ENCODE peak calls at places on chromosomes 13 and 19, in seven cellular contexts. L, C, Q, H, U, F and T are unnamed samples.

GRCh38 chr19:14393303-14393702 is 12.1 kb downstream of the ADGRE5 start:
- DNase-seq in L (no peak), C (no peak), Q (no peak), H (no peak), U (no peak), F (no peak), T (no peak)

GRCh38 chr13:78978381-78978998 is 319.5 kb upstream of the OBI1 start:
- DNase-seq in L (no peak), C (peak; percentile 25), Q (no peak), H (no peak), U (peak; percentile 20), F (peak; percentile 23), T (peak; percentile 85)

GRCh38 chr19:51354742-51355148 is 11.4 kb downstream of the ETFB start:
- DNase-seq in L (no peak), C (no peak), Q (no peak), H (peak; percentile 55), U (no peak), F (no peak), T (no peak)

GRCh38 chr13:102718746-102719145 is 23.9 kb upstream of the METTL21C start:
- DNase-seq in L (no peak), C (no peak), Q (no peak), H (no peak), U (no peak), F (no peak), T (no peak)

GRCh38 chr13:33757713-33758112 is 60.2 kb upstream of the RFC3 start:
- DNase-seq in L (no peak), C (no peak), Q (no peak), H (no peak), U (no peak), F (no peak), T (no peak)

GRCh38 chr19:4501691-4502090 is 16.6 kb downstream of the PLIN4 start:
- DNase-seq in L (no peak), C (no peak), Q (no peak), H (no peak), U (no peak), F (no peak), T (no peak)

GRCh38 chr19:4267101-4267900 is 11.8 kb upstream of the SHD start:
- DNase-seq in L (peak; percentile 65), C (peak; percentile 63), Q (no peak), H (peak; percentile 90), U (peak; percentile 80), F (peak; percentile 37), T (peak; percentile 56)

GRCh38 chr13:48184260-48184659 is 48.7 kb upstream of the ITM2B start:
- DNase-seq in L (no peak), C (no peak), Q (no peak), H (no peak), U (no peak), F (no peak), T (no peak)

GRCh38 chr13:98411617-98412310 is 165.1 kb downstream of the STK24 start:
- DNase-seq in L (no peak), C (no peak), Q (no peak), H (no peak), U (no peak), F (peak; percentile 68), T (peak; percentile 31)

GRCh38 chr19:55345818-55346724 is 6.4 kb downstream of the KMT5C start:
- DNase-seq in L (peak; percentile 63), C (peak; percentile 51), Q (peak; percentile 78), H (no peak), U (no peak), F (no peak), T (peak; percentile 34)

GRCh38 chr19:45824041-45824471 is 8.9 kb upstream of the RSPH6A start:
- DNase-seq in L (no peak), C (peak; percentile 71), Q (no peak), H (no peak), U (no peak), F (no peak), T (no peak)

GRCh38 chr19:14107581-14108461 is 9.7 kb downstream of the PRKACA start:
- DNase-seq in L (peak; percentile 43), C (no peak), Q (no peak), H (no peak), U (no peak), F (no peak), T (no peak)

GRCh38 chr19:39307822-39308530 is 11.8 kb downstream of the IFNL1 start:
- DNase-seq in L (no peak), C (no peak), Q (peak; percentile 40), H (peak; percentile 76), U (no peak), F (no peak), T (no peak)

GRCh38 chr19:15506074-15506565 is 2.2 kb upstream of the CYP4F22 start:
- DNase-seq in L (no peak), C (no peak), Q (no peak), H (no peak), U (no peak), F (no peak), T (no peak)

GRCh38 chr19:30546332-30546731 is 174.1 kb downstream of the ZNF536 start:
- DNase-seq in L (no peak), C (no peak), Q (no peak), H (no peak), U (no peak), F (no peak), T (no peak)

GRCh38 chr19:27793128-27793643 is 1419.8 kb downstream of the UQCRFS1 start:
- DNase-seq in L (no peak), C (peak; percentile 71), Q (peak; percentile 75), H (peak; percentile 83), U (peak; percentile 82), F (peak; percentile 87), T (peak; percentile 30)

GRCh38 chr19:42436006-42436405 is 6.7 kb downstream of the CXCL17 start:
- DNase-seq in L (no peak), C (no peak), Q (no peak), H (no peak), U (no peak), F (peak; percentile 78), T (peak; percentile 59)

GRCh38 chr13:80742027-80742426 is 401.1 kb upstream of the SPRY2 start:
- DNase-seq in L (no peak), C (no peak), Q (no peak), H (no peak), U (no peak), F (no peak), T (no peak)

GRCh38 chr13:97329331-97329730 is 104.6 kb upstream of the RAP2A start:
- DNase-seq in L (no peak), C (no peak), Q (no peak), H (no peak), U (no peak), F (no peak), T (no peak)

GRCh38 chr13:110528911-110529310 is 32.6 kb downstream of the RAB20 start:
- DNase-seq in L (no peak), C (no peak), Q (no peak), H (no peak), U (no peak), F (no peak), T (no peak)
- H3K4me1 ChIP-seq in L (peaks cover 10% of the 10 kb centered on the region), C (peaks cover 61% of the 10 kb centered on the region), Q (peaks cover 27% of the 10 kb centered on the region), H (peaks cover 18% of the 10 kb centered on the region), U (peaks cover 26% of the 10 kb centered on the region), F (peaks cover 39% of the 10 kb centered on the region), T (peaks cover 46% of the 10 kb centered on the region)

DNA sequence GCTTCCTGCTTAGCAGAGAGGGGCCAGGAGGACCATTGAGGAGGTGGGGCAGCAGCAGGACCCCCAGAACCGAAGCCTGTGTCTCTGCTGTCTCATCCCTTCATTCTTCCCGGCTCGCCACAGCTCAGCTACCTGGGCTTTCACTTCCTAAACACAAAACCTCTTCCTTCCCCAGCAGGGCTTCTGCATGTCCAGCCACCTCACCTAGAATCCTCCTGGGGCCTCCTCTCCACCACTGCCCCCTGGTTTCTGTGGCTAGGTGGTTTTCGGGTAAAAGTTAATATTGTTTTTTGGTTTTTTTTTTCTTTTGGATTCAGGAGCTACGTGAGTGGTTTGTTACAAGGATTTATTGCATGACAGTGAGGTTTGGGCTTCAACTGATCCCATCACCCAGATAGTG is 61.8 kb upstream of the PABPC3 start:
- DNase-seq in L (no peak), C (no peak), Q (no peak), H (no peak), U (no peak), F (no peak), T (no peak)
- TF ChIP-seq EP300 in L (no peak), C (no peak), Q (no peak), H (no peak), U (no peak), F (no peak), T (no peak)

DNA sequence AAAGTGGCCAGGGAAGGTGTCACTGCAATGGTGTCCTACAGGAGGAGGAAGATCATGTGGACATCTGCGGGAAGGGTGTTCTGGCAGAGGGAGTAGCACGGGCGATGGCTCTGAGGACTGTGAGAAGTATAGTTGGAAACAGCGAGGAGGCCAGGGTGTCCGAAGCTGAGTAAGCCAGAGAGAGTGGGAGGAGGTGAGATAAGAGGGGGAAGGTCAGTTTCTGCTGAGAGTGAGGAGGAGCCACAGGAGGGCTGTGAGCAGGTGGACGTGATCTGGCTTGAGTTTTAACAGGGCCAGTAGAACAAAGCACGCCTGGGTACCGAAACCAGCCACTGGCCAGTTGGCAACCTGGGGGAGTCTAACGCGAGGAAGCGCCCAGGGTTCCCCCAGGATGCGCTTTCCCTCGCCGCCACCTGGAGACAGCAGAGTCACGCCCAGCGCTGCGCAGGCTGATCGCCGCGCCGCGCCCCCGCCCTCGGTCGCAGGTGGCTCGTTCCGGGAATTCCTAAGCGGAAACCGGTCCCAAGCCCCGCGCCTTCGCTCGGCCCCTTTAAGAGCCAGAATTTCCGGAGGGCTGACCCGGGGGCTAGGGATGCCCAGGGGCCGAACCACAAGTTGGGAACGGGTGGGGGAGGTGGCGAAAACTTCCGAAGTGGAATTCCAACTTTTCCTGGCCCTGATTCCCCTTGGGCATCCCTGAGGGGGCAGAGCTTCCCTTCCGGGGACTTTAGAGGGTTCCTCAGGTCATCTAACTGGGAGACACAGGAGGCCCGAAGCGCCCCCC is 1.1 kb upstream of the LSR start:
- DNase-seq in L (peak; percentile 29), C (peak; percentile 93), Q (no peak), H (peak; percentile 91), U (peak; percentile 85), F (peak; percentile 84), T (no peak)
- H3K4me3 ChIP-seq in L (peak overlapping the region; percentile 41), C (peak overlapping the region; percentile 56), Q (peak overlapping the region; percentile 70), H (peak overlapping the region; percentile 96), U (peak overlapping the region; percentile 61), F (peak overlapping the region; percentile 59), T (peak overlapping the region; percentile 37)

GRCh38 chr19:16625183-16625958 is 2.6 kb downstream of the MED26 start:
- DNase-seq in L (no peak), C (no peak), Q (no peak), H (no peak), U (no peak), F (peak; percentile 30), T (no peak)
- H3K4me1 ChIP-seq in L (peaks cover 8% of the 10 kb centered on the region), C (peaks cover 42% of the 10 kb centered on the region), Q (peaks cover 45% of the 10 kb centered on the region), H (peaks cover 3% of the 10 kb centered on the region), U (peaks cover 28% of the 10 kb centered on the region), F (peaks cover 48% of the 10 kb centered on the region), T (no peaks in the 10 kb centered on the region)